ENCODE peak calls at places on chromosomes 6 and 20, in four cellular contexts. Y, R, P and C are unnamed samples.

GRCh38 chr20:10094566-10095173 is 59.9 kb downstream of the ANKEF1 start:
- DNase-seq in R (no peak), P (no peak), Y (no peak), C (peak; percentile 34)

GRCh38 chr6:113879186-113880096 is 22.3 kb downstream of the MARCKS start:
- DNase-seq in P (peak; percentile 31), R (peak; percentile 65), Y (peak; percentile 83), C (peak; percentile 84)

GRCh38 chr6:28326371-28326948 is 9.5 kb downstream of the ZSCAN31 start:
- DNase-seq in P (no peak), R (no peak), Y (no peak), C (no peak)

GRCh38 chr6:14280006-14280510 is 162.5 kb downstream of the CD83 start:
- DNase-seq in P (no peak), Y (no peak), R (peak; percentile 62), C (no peak)

GRCh38 chr6:7119272-7119801 is 11.6 kb downstream of the RREB1 start:
- DNase-seq in P (no peak), Y (no peak), R (no peak), C (peak; percentile 67)

GRCh38 chr20:29296256-29297230 is 1960.9 kb upstream of the DEFB115 start:
- DNase-seq in Y (no peak), P (no peak), R (no peak), C (no peak)

GRCh38 chr6:125815050-125815910 is 24.5 kb downstream of the NCOA7 start:
- DNase-seq in Y (no peak), R (no peak), P (no peak), C (no peak)

GRCh38 chr6:133341607-133342158 is 100.5 kb downstream of the EYA4 start:
- DNase-seq in Y (peak; percentile 93), R (no peak), P (no peak), C (no peak)

GRCh38 chr6:118660218-118660569 is 8.8 kb upstream of the CEP85L start:
- DNase-seq in Y (no peak), R (no peak), P (no peak), C (no peak)

GRCh38 chr6:38337819-38338465 is 301.8 kb downstream of the BTBD9 start:
- DNase-seq in P (no peak), R (no peak), Y (peak; percentile 88), C (no peak)

GRCh38 chr6:166490671-166491500 is 95.6 kb downstream of the RAMACL start:
- DNase-seq in R (no peak), P (no peak), Y (peak; percentile 86), C (no peak)

GRCh38 chr20:8309638-8310037 is 177.6 kb downstream of the PLCB1 start:
- DNase-seq in P (peak; percentile 72), Y (peak; percentile 15), R (peak; percentile 32), C (peak; percentile 89)

GRCh38 chr6:110566346-110567125 is 90.1 kb upstream of the SLC22A16 start:
- DNase-seq in Y (peak; percentile 19), P (no peak), R (no peak), C (no peak)

GRCh38 chr6:71473908-71474307 is 185.3 kb downstream of the OGFRL1 start:
- DNase-seq in R (no peak), Y (peak; percentile 97), P (no peak), C (no peak)

GRCh38 chr6:48641544-48641943 is 530.5 kb upstream of the PTCHD4 start:
- DNase-seq in Y (peak; percentile 80), P (no peak), R (no peak), C (no peak)

GRCh38 chr20:36548006-36548315 is 6.6 kb downstream of the MYL9 start:
- DNase-seq in Y (no peak), P (no peak), R (peak; percentile 75), C (peak; percentile 69)

GRCh38 chr6:152952866-152953509 is 29.9 kb downstream of the FBXO5 start:
- DNase-seq in P (no peak), R (no peak), Y (peak; percentile 63), C (peak; percentile 45)

GRCh38 chr20:2206957-2207769 is 88.6 kb upstream of the TGM3 start:
- DNase-seq in R (peak; percentile 85), Y (peak; percentile 28), P (peak; percentile 73), C (peak; percentile 88)

GRCh38 chr6:30542404-30542725 is 13.9 kb downstream of the GNL1 start:
- DNase-seq in R (no peak), P (no peak), Y (no peak), C (no peak)

GRCh38 chr6:121823437-121823851 is 388.0 kb downstream of the GJA1 start:
- DNase-seq in Y (peak; percentile 79), R (peak; percentile 44), P (peak; percentile 24), C (peak; percentile 99)

GRCh38 chr20:5044075-5044620 is 42.8 kb upstream of the SLC23A2 start:
- DNase-seq in R (no peak), P (no peak), Y (no peak), C (no peak)

GRCh38 chr6:8845691-8846090 is 410.3 kb upstream of the SLC35B3 start:
- DNase-seq in P (no peak), Y (no peak), R (no peak), C (no peak)
- H3K4ac ChIP-seq in P (no peak overlapping the region), Y (no peak overlapping the region), R (no peak overlapping the region), C (no peak overlapping the region)

DNA sequence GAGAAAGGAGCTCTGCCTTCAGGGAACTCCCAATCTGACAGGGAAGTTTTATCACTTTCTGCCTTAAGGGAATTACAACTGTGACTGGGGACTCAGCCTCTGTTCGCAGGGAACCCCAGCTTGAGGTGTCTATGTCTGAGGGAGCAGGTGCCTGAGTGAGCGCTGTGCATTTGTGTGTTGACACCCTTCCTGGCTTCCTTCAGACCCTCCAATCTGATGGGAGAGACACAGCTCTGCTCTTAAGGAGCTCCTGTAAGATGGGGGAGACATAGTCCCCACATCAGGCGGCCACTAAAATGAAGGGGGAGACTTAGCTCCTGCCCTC is 62.3 kb downstream of the MRPL14 start:
- DNase-seq in P (no peak), Y (no peak), R (no peak), C (no peak)
- H3K4ac ChIP-seq in P (no peak overlapping the region), Y (peak overlapping the region; percentile 92), R (no peak overlapping the region), C (no peak overlapping the region)

DNA sequence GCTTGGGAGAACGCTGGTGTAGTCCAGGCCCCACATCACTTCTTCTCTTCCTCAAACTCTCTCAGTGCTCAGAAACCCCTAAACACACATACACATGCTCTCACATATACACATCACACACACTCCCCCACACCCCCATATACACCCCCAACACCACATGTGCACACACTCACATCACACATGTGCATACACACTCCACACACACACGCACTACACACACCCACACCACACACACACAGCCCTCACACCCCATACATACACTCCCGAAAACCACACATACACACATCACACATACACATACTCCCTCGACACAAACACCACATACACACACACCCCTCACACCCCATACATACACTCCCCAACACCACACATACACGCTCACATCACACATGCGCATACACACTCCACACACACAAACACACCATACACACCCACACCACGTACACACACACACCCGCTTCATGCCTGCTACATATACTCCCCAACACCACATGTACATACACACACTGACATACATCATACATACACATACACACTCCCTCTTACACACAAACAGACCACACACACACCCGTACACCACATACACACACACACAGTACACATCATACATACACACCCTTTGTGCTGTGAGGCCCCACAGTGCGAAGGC is 110.3 kb upstream of the TMEM170B start:
- DNase-seq in R (no peak), P (no peak), Y (no peak), C (no peak)
- H3K4ac ChIP-seq in R (no peak overlapping the region), P (peak overlapping the region; percentile 91), Y (peak overlapping the region; percentile 94), C (no peak overlapping the region)

DNA sequence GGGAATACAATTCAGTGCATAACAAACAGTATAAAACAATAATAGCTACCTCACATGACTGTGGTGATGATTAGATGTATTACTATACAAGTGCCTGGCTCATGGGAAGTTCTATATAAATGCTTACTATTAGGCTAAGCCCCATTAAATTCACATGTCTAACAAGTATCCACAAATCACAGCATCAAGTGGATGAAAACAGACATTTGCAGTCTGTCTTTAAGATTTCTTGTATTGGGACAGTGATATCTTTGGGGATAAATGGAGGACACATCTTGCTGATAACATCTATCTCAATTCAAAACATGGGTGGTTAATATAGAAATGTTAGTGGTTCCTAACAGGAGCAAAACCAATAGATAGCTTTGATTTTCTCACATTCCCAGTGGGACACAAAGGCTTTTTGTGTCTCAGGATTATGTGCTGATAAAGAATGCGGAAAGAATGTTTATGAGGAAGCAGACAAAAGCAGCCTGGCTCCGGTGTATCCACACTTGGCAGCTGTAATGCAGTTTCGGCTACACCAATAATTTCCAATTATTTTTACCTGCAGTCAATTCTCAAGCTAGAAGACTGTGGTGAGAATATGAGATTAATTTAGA is 29.3 kb downstream of the PTPRK start:
- DNase-seq in Y (no peak), R (no peak), P (peak; percentile 55), C (peak; percentile 76)
- H3K4ac ChIP-seq in Y (no peak overlapping the region), R (no peak overlapping the region), P (no peak overlapping the region), C (no peak overlapping the region)

GRCh38 chr6:33747823-33748222 is 1.1 kb upstream of the IP6K3 start:
- DNase-seq in R (no peak), Y (no peak), P (no peak), C (no peak)

GRCh38 chr6:33746036-33746600 is 587 bp downstream of the IP6K3 start:
- DNase-seq in P (no peak), Y (peak; percentile 61), R (peak; percentile 46), C (peak; percentile 66)

GRCh38 chr6:33745558-33745957 is 1.1 kb downstream of the IP6K3 start:
- DNase-seq in P (no peak), Y (peak; percentile 51), R (no peak), C (no peak)

GRCh38 chr6:33744895-33745546 is 1.7 kb downstream of the IP6K3 start:
- DNase-seq in P (no peak), R (no peak), Y (no peak), C (no peak)

GRCh38 chr6:33746651-33747100 is at the start of gene IP6K3:
- DNase-seq in P (no peak), Y (no peak), R (no peak), C (no peak)
- H3K4ac ChIP-seq in P (peak within 1 kb of the TSS; percentile 94), Y (peak within 1 kb of the TSS; percentile 92), R (no peak within 1 kb of the TSS), C (no peak within 1 kb of the TSS)

GRCh38 chr20:50651676-50652075 is 39.7 kb downstream of the RIPOR3 start:
- DNase-seq in P (no peak), R (no peak), Y (no peak), C (no peak)
- H3K4ac ChIP-seq in P (no peak overlapping the region), R (no peak overlapping the region), Y (peak overlapping the region; percentile 95), C (no peak overlapping the region)

GRCh38 chr6:31770860-31771259 is 6.3 kb downstream of the VWA7 start:
- DNase-seq in P (no peak), R (no peak), Y (no peak), C (no peak)

GRCh38 chr6:31769684-31770371 is 7.3 kb downstream of the VWA7 start:
- DNase-seq in P (no peak), R (peak; percentile 85), Y (peak; percentile 31), C (peak; percentile 88)

GRCh38 chr6:31768717-31769257 is 6.3 kb downstream of the SAPCD1 start:
- DNase-seq in R (no peak), P (no peak), Y (no peak), C (no peak)

GRCh38 chr6:31775184-31775583 is 1.9 kb downstream of the VWA7 start:
- DNase-seq in R (no peak), P (no peak), Y (no peak), C (no peak)

DNA sequence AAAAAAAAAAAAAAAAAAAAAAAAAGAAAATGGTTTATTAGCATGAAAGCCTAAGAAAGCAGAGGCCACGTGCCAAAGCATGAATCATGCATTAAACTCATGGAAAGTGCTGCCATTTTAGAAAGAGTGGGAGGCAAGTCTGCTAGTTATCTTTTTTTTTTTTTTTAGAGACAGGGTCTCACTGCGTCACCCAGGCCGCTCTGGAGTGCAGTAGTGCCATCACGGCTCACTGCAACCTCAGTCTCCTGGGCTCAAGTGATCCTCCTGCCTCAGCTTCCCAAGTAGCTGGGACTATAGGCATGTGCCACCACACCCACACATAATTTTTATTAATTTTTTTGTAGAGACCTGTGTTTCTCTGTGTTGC is 5.2 kb downstream of the VWA7 start:
- DNase-seq in P (no peak), Y (peak; percentile 53), R (no peak), C (no peak)
- H3K4ac ChIP-seq in P (no peak overlapping the region), Y (no peak overlapping the region), R (no peak overlapping the region), C (no peak overlapping the region)